ENCODE peak calls at places on chromosomes 1 and 21, in nine cellular contexts. U is colonic mucosa; Q is NCI-H524; F is stimulated activated CD4-positive, alpha-beta T cell treated with anti-CD3 and anti-CD28 coated beads, Interleukin-12 subunit alpha, Interleukin-12 subunit beta, amount 100 ng/mL, for 24 hours; P is HEK293T; R is prostate gland; X is H9; L is amniotic stem cell; H is nucleus accumbens. C is an unnamed sample.

GRCh38 chr1:2459757-2460156 is 16.3 kb upstream of the PLCH2 start:
- DNase-seq in U (no peak), Q (no peak), F (no peak), P (no peak), R (no peak), X (no peak), L (no peak), H (peak), C (peak)

GRCh38 chr21:27580276-27580675 is 613.4 kb upstream of the ADAMTS5 start:
- DNase-seq in U (no peak), Q (no peak), F (no peak), P (no peak), R (no peak), X (no peak), L (no peak), H (no peak), C (no peak)

GRCh38 chr1:6956488-6957159 is 171.4 kb downstream of the CAMTA1 start:
- DNase-seq in U (no peak), Q (no peak), F (no peak), P (no peak), R (no peak), X (peak), L (no peak), H (no peak), C (no peak)

GRCh38 chr21:41751621-41752020 is 15.2 kb downstream of the RIPK4 start:
- DNase-seq in U (no peak), Q (peak), F (no peak), P (no peak), R (peak), X (no peak), L (no peak), H (no peak), C (no peak)

GRCh38 chr1:115980998-115981993 is 5.0 kb downstream of the SLC22A15 start:
- DNase-seq in U (peak), Q (peak), F (no peak), P (peak), R (no peak), X (peak), L (no peak), H (no peak), C (peak)

GRCh38 chr21:45001134-45002095 is 61.6 kb downstream of the SLX9 start:
- DNase-seq in U (no peak), Q (no peak), F (no peak), P (no peak), R (peak), X (no peak), L (no peak), H (no peak), C (no peak)

GRCh38 chr1:221921936-221922335 is 180.0 kb upstream of the DUSP10 start:
- DNase-seq in U (no peak), Q (no peak), F (no peak), P (no peak), R (no peak), X (no peak), L (no peak), H (no peak), C (no peak)

GRCh38 chr1:24321712-24322635 is 2.8 kb downstream of the GRHL3 start:
- DNase-seq in U (peak), Q (no peak), F (peak), P (peak), R (peak), X (peak), L (peak), H (no peak), C (no peak)

GRCh38 chr1:20281801-20282200 is 8.9 kb upstream of the VWA5B1 start:
- DNase-seq in U (no peak), Q (no peak), F (no peak), P (no peak), R (no peak), X (no peak), L (no peak), H (no peak), C (no peak)

GRCh38 chr1:213284626-213285025 is 233.6 kb downstream of the RPS6KC1 start:
- DNase-seq in U (no peak), Q (no peak), F (no peak), P (no peak), R (no peak), X (no peak), L (peak), H (no peak), C (no peak)

GRCh38 chr1:109388884-109389637 is 8.7 kb downstream of the SORT1 start:
- DNase-seq in U (no peak), Q (no peak), F (no peak), P (no peak), R (no peak), X (no peak), L (no peak), H (peak), C (peak)

GRCh38 chr1:110203021-110203661 is 7.0 kb upstream of the KCNC4 start:
- DNase-seq in U (peak), Q (peak), F (peak), P (peak), R (peak), X (peak), L (no peak), H (peak), C (peak)

GRCh38 chr1:42176902-42177519 is 12.5 kb upstream of the GUCA2A start:
- DNase-seq in U (no peak), Q (no peak), F (no peak), P (peak), R (peak), X (peak), L (no peak), H (no peak), C (peak)

GRCh38 chr1:31923905-31924304 is 14.3 kb downstream of the PTP4A2 start:
- DNase-seq in U (no peak), Q (no peak), F (no peak), P (no peak), R (no peak), X (no peak), L (no peak), H (peak), C (no peak)

GRCh38 chr1:33183306-33183705 is 1.5 kb upstream of the TRIM62 start:
- DNase-seq in U (no peak), Q (no peak), F (no peak), P (no peak), R (no peak), X (no peak), L (no peak), H (no peak), C (no peak)

GRCh38 chr1:11285883-11286734 is 13.1 kb downstream of the UBIAD1 start:
- DNase-seq in U (no peak), Q (no peak), F (no peak), P (no peak), R (no peak), X (no peak), L (no peak), H (peak), C (no peak)

GRCh38 chr1:1426961-1427934 is 6.2 kb upstream of the ANKRD65 start:
- DNase-seq in U (no peak), Q (no peak), F (no peak), P (peak), R (no peak), X (peak), L (no peak), H (peak), C (peak)

GRCh38 chr1:186620951-186621350 is 59.3 kb downstream of the PTGS2 start:
- DNase-seq in U (no peak), Q (no peak), F (no peak), P (no peak), R (no peak), X (no peak), L (peak), H (no peak), C (no peak)

GRCh38 chr1:206479164-206480125 is 9.2 kb downstream of the IKBKE start:
- DNase-seq in U (peak), Q (peak), F (no peak), P (peak), R (peak), X (peak), L (peak), H (peak), C (peak)